ENCODE peak calls at places on chromosomes 11 and 22, in six cellular contexts. One of them, this sample, is unnamed.

GRCh38 chr11:66467756-66468155 is 1.1 kb downstream of the PELI3 start:
- DNase-seq in fibroblast of the aortic adventitia: no peak
- DNase-seq in sigmoid colon: no peak
- DNase-seq in lower lobe of right lung: peak; percentile 78
- DNase-seq in cardiac muscle cell: peak; percentile 21
- DNase-seq in GM12864: no peak
- DNase-seq in this sample: peak; percentile 36

GRCh38 chr22:20324139-20324516 is 4.3 kb upstream of the DGCR6L start:
- DNase-seq in cardiac muscle cell: no peak
- DNase-seq in fibroblast of the aortic adventitia: no peak
- DNase-seq in GM12864: no peak
- DNase-seq in sigmoid colon: no peak
- DNase-seq in lower lobe of right lung: no peak
- DNase-seq in this sample: no peak

GRCh38 chr11:130202818-130203671 is 43.5 kb downstream of the ST14 start:
- DNase-seq in cardiac muscle cell: no peak
- DNase-seq in sigmoid colon: peak; percentile 51
- DNase-seq in lower lobe of right lung: peak; percentile 37
- DNase-seq in fibroblast of the aortic adventitia: no peak
- DNase-seq in GM12864: no peak
- DNase-seq in this sample: no peak

GRCh38 chr11:61266602-61267001 is 25.6 kb downstream of the PGA5 start:
- DNase-seq in cardiac muscle cell: no peak
- DNase-seq in lower lobe of right lung: no peak
- DNase-seq in GM12864: no peak
- DNase-seq in sigmoid colon: no peak
- DNase-seq in fibroblast of the aortic adventitia: peak; percentile 65
- DNase-seq in this sample: peak; percentile 16

GRCh38 chr11:33089776-33090175 is 50.4 kb downstream of the TCP11L1 start:
- DNase-seq in GM12864: no peak
- DNase-seq in lower lobe of right lung: no peak
- DNase-seq in fibroblast of the aortic adventitia: peak; percentile 44
- DNase-seq in cardiac muscle cell: peak; percentile 19
- DNase-seq in sigmoid colon: no peak
- DNase-seq in this sample: no peak

GRCh38 chr22:26364066-26365015 is 64.7 kb upstream of the ASPHD2 start:
- DNase-seq in lower lobe of right lung: peak; percentile 51
- DNase-seq in fibroblast of the aortic adventitia: peak; percentile 83
- DNase-seq in sigmoid colon: no peak
- DNase-seq in cardiac muscle cell: peak; percentile 87
- DNase-seq in GM12864: peak; percentile 50
- DNase-seq in this sample: peak; percentile 88

GRCh38 chr22:19844423-19845368 is 10.0 kb downstream of the GNB1L start:
- DNase-seq in fibroblast of the aortic adventitia: peak; percentile 27
- DNase-seq in sigmoid colon: peak; percentile 73
- DNase-seq in GM12864: no peak
- DNase-seq in lower lobe of right lung: peak; percentile 82
- DNase-seq in cardiac muscle cell: peak; percentile 33
- DNase-seq in this sample: peak; percentile 67

GRCh38 chr22:32836286-32836859 is 34.9 kb downstream of the TIMP3 start:
- DNase-seq in fibroblast of the aortic adventitia: peak; percentile 34
- DNase-seq in sigmoid colon: no peak
- DNase-seq in cardiac muscle cell: peak; percentile 31
- DNase-seq in GM12864: no peak
- DNase-seq in lower lobe of right lung: no peak
- DNase-seq in this sample: peak; percentile 39

GRCh38 chr11:34830648-34831047 is 85.5 kb downstream of the APIP start:
- DNase-seq in cardiac muscle cell: peak; percentile 53
- DNase-seq in fibroblast of the aortic adventitia: peak; percentile 12
- DNase-seq in lower lobe of right lung: no peak
- DNase-seq in sigmoid colon: no peak
- DNase-seq in GM12864: no peak
- DNase-seq in this sample: peak; percentile 58

GRCh38 chr11:129951201-129951882 is 51.3 kb downstream of the PRDM10 start:
- DNase-seq in fibroblast of the aortic adventitia: no peak
- DNase-seq in sigmoid colon: no peak
- DNase-seq in cardiac muscle cell: peak; percentile 41
- DNase-seq in lower lobe of right lung: no peak
- DNase-seq in GM12864: no peak
- DNase-seq in this sample: peak; percentile 33

GRCh38 chr11:46071091-46071490 is 50.2 kb downstream of the PHF21A start:
- DNase-seq in lower lobe of right lung: no peak
- DNase-seq in fibroblast of the aortic adventitia: no peak
- DNase-seq in cardiac muscle cell: no peak
- DNase-seq in sigmoid colon: no peak
- DNase-seq in GM12864: no peak
- DNase-seq in this sample: no peak

GRCh38 chr11:113519989-113520613 is 44.9 kb upstream of the DRD2 start:
- DNase-seq in GM12864: no peak
- DNase-seq in lower lobe of right lung: no peak
- DNase-seq in fibroblast of the aortic adventitia: no peak
- DNase-seq in cardiac muscle cell: no peak
- DNase-seq in sigmoid colon: no peak
- DNase-seq in this sample: no peak

GRCh38 chr11:76602431-76602861 is 68.1 kb downstream of the LRRC32 start:
- DNase-seq in fibroblast of the aortic adventitia: peak; percentile 89
- DNase-seq in cardiac muscle cell: peak; percentile 78
- DNase-seq in GM12864: no peak
- DNase-seq in sigmoid colon: no peak
- DNase-seq in lower lobe of right lung: no peak
- DNase-seq in this sample: peak; percentile 85

GRCh38 chr11:4884341-4884740 is 2.6 kb downstream of the OR51T1 start:
- DNase-seq in sigmoid colon: no peak
- DNase-seq in lower lobe of right lung: no peak
- DNase-seq in fibroblast of the aortic adventitia: no peak
- DNase-seq in cardiac muscle cell: no peak
- DNase-seq in GM12864: no peak
- DNase-seq in this sample: no peak

GRCh38 chr11:46918778-46919513 is 596 bp upstream of the LRP4 start:
- DNase-seq in GM12864: no peak
- DNase-seq in lower lobe of right lung: no peak
- DNase-seq in cardiac muscle cell: no peak
- DNase-seq in sigmoid colon: no peak
- DNase-seq in fibroblast of the aortic adventitia: no peak
- DNase-seq in this sample: no peak

GRCh38 chr11:67486481-67487195 is 3.8 kb downstream of the AIP start:
- DNase-seq in GM12864: peak; percentile 83
- DNase-seq in cardiac muscle cell: no peak
- DNase-seq in fibroblast of the aortic adventitia: no peak
- DNase-seq in sigmoid colon: no peak
- DNase-seq in lower lobe of right lung: peak; percentile 35
- DNase-seq in this sample: no peak

GRCh38 chr11:74019860-74020259 is 11.0 kb upstream of the UCP3 start:
- DNase-seq in fibroblast of the aortic adventitia: no peak
- DNase-seq in lower lobe of right lung: no peak
- DNase-seq in GM12864: no peak
- DNase-seq in cardiac muscle cell: no peak
- DNase-seq in sigmoid colon: no peak
- DNase-seq in this sample: peak; percentile 29

GRCh38 chr11:57160665-57161064 is 21.1 kb upstream of the LRRC55 start:
- DNase-seq in GM12864: no peak
- DNase-seq in sigmoid colon: no peak
- DNase-seq in cardiac muscle cell: no peak
- DNase-seq in fibroblast of the aortic adventitia: no peak
- DNase-seq in lower lobe of right lung: no peak
- DNase-seq in this sample: no peak

GRCh38 chr11:60265373-60266214 is 14.9 kb upstream of the MS4A4A start:
- DNase-seq in fibroblast of the aortic adventitia: peak; percentile 26
- DNase-seq in sigmoid colon: no peak
- DNase-seq in GM12864: no peak
- DNase-seq in cardiac muscle cell: peak; percentile 45
- DNase-seq in lower lobe of right lung: no peak
- DNase-seq in this sample: peak; percentile 29

GRCh38 chr11:26219506-26220117 is 112.3 kb upstream of the ANO3 start:
- DNase-seq in cardiac muscle cell: peak; percentile 44
- DNase-seq in sigmoid colon: no peak
- DNase-seq in fibroblast of the aortic adventitia: no peak
- DNase-seq in GM12864: no peak
- DNase-seq in lower lobe of right lung: no peak
- DNase-seq in this sample: peak; percentile 72

GRCh38 chr11:119594639-119595249 is 134.3 kb downstream of the NECTIN1 start:
- DNase-seq in sigmoid colon: no peak
- DNase-seq in fibroblast of the aortic adventitia: peak; percentile 90
- DNase-seq in cardiac muscle cell: peak; percentile 76
- DNase-seq in GM12864: no peak
- DNase-seq in lower lobe of right lung: no peak
- DNase-seq in this sample: peak; percentile 51

GRCh38 chr22:50274311-50274710 is 4.1 kb upstream of the MAPK11 start:
- DNase-seq in cardiac muscle cell: peak; percentile 70
- DNase-seq in lower lobe of right lung: no peak
- DNase-seq in sigmoid colon: no peak
- DNase-seq in fibroblast of the aortic adventitia: peak; percentile 59
- DNase-seq in GM12864: no peak
- DNase-seq in this sample: peak; percentile 73

GRCh38 chr11:95516786-95517185 is 272.8 kb downstream of the FAM76B start:
- DNase-seq in cardiac muscle cell: peak; percentile 70
- DNase-seq in fibroblast of the aortic adventitia: peak; percentile 79
- DNase-seq in lower lobe of right lung: no peak
- DNase-seq in sigmoid colon: no peak
- DNase-seq in GM12864: no peak
- DNase-seq in this sample: peak; percentile 51

DNA sequence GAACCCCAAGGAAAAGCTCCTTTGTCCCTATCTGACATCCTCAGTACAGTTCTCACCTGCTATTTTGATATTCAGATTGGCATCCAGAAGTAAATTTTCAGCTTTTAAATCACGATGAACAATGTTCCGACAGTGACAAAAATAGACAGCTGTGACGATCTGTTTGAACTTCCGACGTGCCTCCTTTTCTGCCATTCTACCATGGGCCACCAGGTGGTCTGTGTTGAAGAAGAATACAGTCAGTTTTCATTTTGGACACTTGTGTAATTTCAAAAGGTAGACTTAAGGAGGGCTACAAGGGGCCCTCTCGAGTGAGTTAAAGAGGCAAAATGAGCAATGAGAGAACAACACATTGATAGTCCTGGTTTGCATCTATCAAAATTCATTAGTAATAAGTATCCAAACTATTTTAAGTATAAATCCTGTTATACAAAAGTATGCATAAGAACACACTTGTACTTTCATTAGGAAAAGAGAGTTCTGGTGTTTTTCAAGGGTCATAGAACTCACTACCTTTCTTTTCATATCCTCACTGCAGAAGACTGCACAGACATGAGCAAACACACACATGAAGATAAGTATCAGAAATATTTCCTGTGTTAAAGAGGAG is 89.8 kb upstream of the APOA1 start:
- DNase-seq in fibroblast of the aortic adventitia: no peak
- DNase-seq in cardiac muscle cell: no peak
- DNase-seq in lower lobe of right lung: no peak
- DNase-seq in sigmoid colon: no peak
- DNase-seq in GM12864: no peak
- DNase-seq in this sample: no peak
- H3K4me3 ChIP-seq in fibroblast of the aortic adventitia: no peak overlapping the region
- H3K4me3 ChIP-seq in cardiac muscle cell: no peak overlapping the region
- H3K4me3 ChIP-seq in lower lobe of right lung: no peak overlapping the region
- H3K4me3 ChIP-seq in sigmoid colon: no peak overlapping the region
- H3K4me3 ChIP-seq in GM12864: no peak overlapping the region
- H3K4me3 ChIP-seq in this sample: no peak overlapping the region

GRCh38 chr22:27588273-27588672 is 213.3 kb downstream of the MN1 start:
- DNase-seq in cardiac muscle cell: no peak
- DNase-seq in GM12864: no peak
- DNase-seq in fibroblast of the aortic adventitia: no peak
- DNase-seq in lower lobe of right lung: no peak
- DNase-seq in sigmoid colon: no peak
- DNase-seq in this sample: no peak

GRCh38 chr22:27591060-27591459 is 210.5 kb downstream of the MN1 start:
- DNase-seq in cardiac muscle cell: peak; percentile 30
- DNase-seq in sigmoid colon: no peak
- DNase-seq in fibroblast of the aortic adventitia: no peak
- DNase-seq in lower lobe of right lung: no peak
- DNase-seq in GM12864: no peak
- DNase-seq in this sample: no peak

GRCh38 chr22:27585141-27585540 is 216.4 kb downstream of the MN1 start:
- DNase-seq in cardiac muscle cell: no peak
- DNase-seq in fibroblast of the aortic adventitia: no peak
- DNase-seq in GM12864: no peak
- DNase-seq in lower lobe of right lung: no peak
- DNase-seq in sigmoid colon: no peak
- DNase-seq in this sample: no peak

GRCh38 chr22:27593378-27593777 is 208.2 kb downstream of the MN1 start:
- DNase-seq in fibroblast of the aortic adventitia: no peak
- DNase-seq in sigmoid colon: no peak
- DNase-seq in cardiac muscle cell: no peak
- DNase-seq in lower lobe of right lung: no peak
- DNase-seq in GM12864: no peak
- DNase-seq in this sample: no peak

GRCh38 chr22:27588915-27589314 is 212.6 kb downstream of the MN1 start:
- DNase-seq in GM12864: no peak
- DNase-seq in cardiac muscle cell: no peak
- DNase-seq in lower lobe of right lung: no peak
- DNase-seq in fibroblast of the aortic adventitia: no peak
- DNase-seq in sigmoid colon: no peak
- DNase-seq in this sample: no peak
- TF ChIP-seq CTCF in GM12864: no peak
- TF ChIP-seq CTCF in cardiac muscle cell: no peak
- TF ChIP-seq CTCF in lower lobe of right lung: no peak
- TF ChIP-seq CTCF in fibroblast of the aortic adventitia: no peak
- TF ChIP-seq CTCF in sigmoid colon: no peak
- TF ChIP-seq CTCF in this sample: no peak

GRCh38 chr11:6077723-6078122 is 29.8 kb upstream of the OR56B4 start:
- DNase-seq in GM12864: no peak
- DNase-seq in sigmoid colon: no peak
- DNase-seq in fibroblast of the aortic adventitia: no peak
- DNase-seq in cardiac muscle cell: no peak
- DNase-seq in lower lobe of right lung: no peak
- DNase-seq in this sample: no peak

GRCh38 chr11:6083129-6083528 is 24.4 kb upstream of the OR56B4 start:
- DNase-seq in GM12864: no peak
- DNase-seq in cardiac muscle cell: no peak
- DNase-seq in fibroblast of the aortic adventitia: no peak
- DNase-seq in sigmoid colon: no peak
- DNase-seq in lower lobe of right lung: no peak
- DNase-seq in this sample: no peak

DNA sequence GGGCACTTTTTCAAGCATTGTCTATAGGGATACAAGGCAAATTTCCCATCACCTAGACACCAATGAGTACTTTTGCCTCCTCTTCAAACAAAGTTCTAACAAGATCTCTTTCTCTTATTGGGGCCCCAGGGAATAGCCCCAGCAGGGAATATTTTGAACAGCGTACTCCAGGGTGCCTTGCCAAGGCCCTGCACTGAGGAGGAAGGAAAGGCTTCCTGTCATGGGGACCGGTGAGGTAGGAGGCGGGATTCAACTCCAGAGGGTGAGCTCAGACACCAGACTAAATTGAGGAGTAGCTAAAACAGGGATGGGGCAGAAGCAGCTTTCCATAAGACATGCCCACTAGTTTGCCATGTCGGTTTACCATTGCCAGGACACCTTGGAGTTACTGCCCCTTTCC is 28.0 kb upstream of the OR56B4 start:
- DNase-seq in lower lobe of right lung: no peak
- DNase-seq in cardiac muscle cell: no peak
- DNase-seq in sigmoid colon: no peak
- DNase-seq in fibroblast of the aortic adventitia: no peak
- DNase-seq in GM12864: no peak
- DNase-seq in this sample: no peak
- H3K4me3 ChIP-seq in lower lobe of right lung: no peak overlapping the region
- H3K4me3 ChIP-seq in cardiac muscle cell: no peak overlapping the region
- H3K4me3 ChIP-seq in sigmoid colon: no peak overlapping the region
- H3K4me3 ChIP-seq in fibroblast of the aortic adventitia: no peak overlapping the region
- H3K4me3 ChIP-seq in GM12864: no peak overlapping the region
- H3K4me3 ChIP-seq in this sample: no peak overlapping the region

GRCh38 chr11:100966366-100966765 is 163.2 kb downstream of the PGR start:
- DNase-seq in lower lobe of right lung: no peak
- DNase-seq in cardiac muscle cell: no peak
- DNase-seq in fibroblast of the aortic adventitia: no peak
- DNase-seq in GM12864: no peak
- DNase-seq in sigmoid colon: no peak
- DNase-seq in this sample: no peak
- TF ChIP-seq CTCF in lower lobe of right lung: no peak
- TF ChIP-seq CTCF in cardiac muscle cell: no peak
- TF ChIP-seq CTCF in fibroblast of the aortic adventitia: no peak
- TF ChIP-seq CTCF in GM12864: no peak
- TF ChIP-seq CTCF in sigmoid colon: no peak
- TF ChIP-seq CTCF in this sample: no peak

This sample was measured in cardiac fibroblast.